ENCODE peak calls at places on chromosomes 3 and 15, in eight cellular contexts. One of them, this sample, is unnamed.

GRCh38 chr3:39814007-39814406 is 4.6 kb downstream of the MYRIP start:
- DNase-seq in effector memory CD4-positive, alpha-beta T cell: no peak
- DNase-seq in left lung: no peak
- DNase-seq in IMR-90: no peak
- DNase-seq in psoas muscle: no peak
- DNase-seq in heart right ventricle: no peak
- DNase-seq in right cardiac atrium: no peak
- DNase-seq in CD8-positive, alpha-beta T cell: no peak
- DNase-seq in this sample: no peak

GRCh38 chr3:15783361-15783969 is 14.3 kb downstream of the ANKRD28 start:
- DNase-seq in effector memory CD4-positive, alpha-beta T cell: no peak
- DNase-seq in left lung: no peak
- DNase-seq in heart right ventricle: no peak
- DNase-seq in CD8-positive, alpha-beta T cell: no peak
- DNase-seq in IMR-90: peak; percentile 85
- DNase-seq in psoas muscle: no peak
- DNase-seq in right cardiac atrium: no peak
- DNase-seq in this sample: no peak

GRCh38 chr3:148880681-148881080 is 15.6 kb downstream of the CPA3 start:
- DNase-seq in right cardiac atrium: no peak
- DNase-seq in heart right ventricle: no peak
- DNase-seq in left lung: no peak
- DNase-seq in effector memory CD4-positive, alpha-beta T cell: no peak
- DNase-seq in IMR-90: no peak
- DNase-seq in psoas muscle: no peak
- DNase-seq in CD8-positive, alpha-beta T cell: no peak
- DNase-seq in this sample: no peak

GRCh38 chr15:64430000-64430735 is 30.2 kb upstream of the ZNF609 start:
- DNase-seq in left lung: no peak
- DNase-seq in IMR-90: peak; percentile 93
- DNase-seq in psoas muscle: no peak
- DNase-seq in CD8-positive, alpha-beta T cell: peak; percentile 43
- DNase-seq in heart right ventricle: no peak
- DNase-seq in effector memory CD4-positive, alpha-beta T cell: peak; percentile 25
- DNase-seq in right cardiac atrium: no peak
- DNase-seq in this sample: no peak

GRCh38 chr15:77067691-77068367 is 3.1 kb downstream of the TSPAN3 start:
- DNase-seq in CD8-positive, alpha-beta T cell: no peak
- DNase-seq in psoas muscle: no peak
- DNase-seq in IMR-90: no peak
- DNase-seq in heart right ventricle: no peak
- DNase-seq in right cardiac atrium: no peak
- DNase-seq in effector memory CD4-positive, alpha-beta T cell: no peak
- DNase-seq in left lung: no peak
- DNase-seq in this sample: peak; percentile 63

GRCh38 chr3:24202071-24202470 is 257.0 kb downstream of the NR1D2 start:
- DNase-seq in IMR-90: no peak
- DNase-seq in CD8-positive, alpha-beta T cell: no peak
- DNase-seq in heart right ventricle: no peak
- DNase-seq in right cardiac atrium: no peak
- DNase-seq in left lung: no peak
- DNase-seq in effector memory CD4-positive, alpha-beta T cell: no peak
- DNase-seq in psoas muscle: no peak
- DNase-seq in this sample: no peak

GRCh38 chr15:44666208-44667038 is 3.0 kb upstream of the SPG11 start:
- DNase-seq in heart right ventricle: no peak
- DNase-seq in right cardiac atrium: no peak
- DNase-seq in effector memory CD4-positive, alpha-beta T cell: no peak
- DNase-seq in CD8-positive, alpha-beta T cell: no peak
- DNase-seq in left lung: no peak
- DNase-seq in IMR-90: no peak
- DNase-seq in psoas muscle: no peak
- DNase-seq in this sample: no peak

GRCh38 chr3:182092662-182093262 is 381.0 kb downstream of the SOX2 start:
- DNase-seq in CD8-positive, alpha-beta T cell: no peak
- DNase-seq in effector memory CD4-positive, alpha-beta T cell: no peak
- DNase-seq in left lung: no peak
- DNase-seq in IMR-90: no peak
- DNase-seq in psoas muscle: no peak
- DNase-seq in right cardiac atrium: peak; percentile 7
- DNase-seq in heart right ventricle: no peak
- DNase-seq in this sample: no peak

GRCh38 chr3:187999821-188000220 is 154.1 kb upstream of the LPP start:
- DNase-seq in effector memory CD4-positive, alpha-beta T cell: peak; percentile 41
- DNase-seq in right cardiac atrium: no peak
- DNase-seq in psoas muscle: no peak
- DNase-seq in IMR-90: no peak
- DNase-seq in heart right ventricle: no peak
- DNase-seq in CD8-positive, alpha-beta T cell: peak; percentile 24
- DNase-seq in left lung: no peak
- DNase-seq in this sample: no peak

GRCh38 chr15:84944311-84944710 is 37.3 kb upstream of the PDE8A start:
- DNase-seq in effector memory CD4-positive, alpha-beta T cell: no peak
- DNase-seq in CD8-positive, alpha-beta T cell: no peak
- DNase-seq in heart right ventricle: peak; percentile 32
- DNase-seq in right cardiac atrium: no peak
- DNase-seq in left lung: no peak
- DNase-seq in IMR-90: no peak
- DNase-seq in psoas muscle: no peak
- DNase-seq in this sample: no peak

GRCh38 chr3:27613846-27614500 is 108.2 kb downstream of the EOMES start:
- DNase-seq in IMR-90: peak; percentile 55
- DNase-seq in effector memory CD4-positive, alpha-beta T cell: no peak
- DNase-seq in heart right ventricle: no peak
- DNase-seq in CD8-positive, alpha-beta T cell: no peak
- DNase-seq in left lung: no peak
- DNase-seq in psoas muscle: no peak
- DNase-seq in right cardiac atrium: no peak
- DNase-seq in this sample: no peak

GRCh38 chr15:38564557-38565286 is at the start of gene RASGRP1:
- DNase-seq in effector memory CD4-positive, alpha-beta T cell: peak; percentile 77
- DNase-seq in right cardiac atrium: peak; percentile 84
- DNase-seq in left lung: peak; percentile 90
- DNase-seq in CD8-positive, alpha-beta T cell: peak; percentile 85
- DNase-seq in heart right ventricle: peak; percentile 61
- DNase-seq in IMR-90: peak; percentile 56
- DNase-seq in psoas muscle: peak; percentile 55
- DNase-seq in this sample: peak; percentile 76

GRCh38 chr3:39882111-39882510 is 72.7 kb downstream of the MYRIP start:
- DNase-seq in left lung: no peak
- DNase-seq in psoas muscle: no peak
- DNase-seq in IMR-90: no peak
- DNase-seq in effector memory CD4-positive, alpha-beta T cell: no peak
- DNase-seq in heart right ventricle: no peak
- DNase-seq in right cardiac atrium: no peak
- DNase-seq in CD8-positive, alpha-beta T cell: no peak
- DNase-seq in this sample: no peak

GRCh38 chr15:79431636-79432344 is at the start of gene MINAR1:
- DNase-seq in left lung: peak; percentile 77
- DNase-seq in psoas muscle: peak; percentile 41
- DNase-seq in IMR-90: peak; percentile 56
- DNase-seq in effector memory CD4-positive, alpha-beta T cell: no peak
- DNase-seq in CD8-positive, alpha-beta T cell: no peak
- DNase-seq in heart right ventricle: no peak
- DNase-seq in right cardiac atrium: peak; percentile 64
- DNase-seq in this sample: peak; percentile 6

GRCh38 chr3:4948395-4948794 is 30.8 kb upstream of the BHLHE40 start:
- DNase-seq in left lung: no peak
- DNase-seq in psoas muscle: no peak
- DNase-seq in effector memory CD4-positive, alpha-beta T cell: no peak
- DNase-seq in right cardiac atrium: no peak
- DNase-seq in heart right ventricle: no peak
- DNase-seq in CD8-positive, alpha-beta T cell: no peak
- DNase-seq in IMR-90: peak; percentile 43
- DNase-seq in this sample: no peak

GRCh38 chr15:57138260-57138895 is 219.9 kb downstream of the TCF12 start:
- DNase-seq in right cardiac atrium: no peak
- DNase-seq in left lung: no peak
- DNase-seq in CD8-positive, alpha-beta T cell: no peak
- DNase-seq in effector memory CD4-positive, alpha-beta T cell: no peak
- DNase-seq in heart right ventricle: no peak
- DNase-seq in psoas muscle: no peak
- DNase-seq in IMR-90: peak; percentile 82
- DNase-seq in this sample: no peak

GRCh38 chr3:111284485-111285187 is 213.0 kb downstream of the NECTIN3 start:
- DNase-seq in heart right ventricle: no peak
- DNase-seq in psoas muscle: no peak
- DNase-seq in right cardiac atrium: no peak
- DNase-seq in CD8-positive, alpha-beta T cell: no peak
- DNase-seq in effector memory CD4-positive, alpha-beta T cell: no peak
- DNase-seq in IMR-90: no peak
- DNase-seq in left lung: no peak
- DNase-seq in this sample: no peak

DNA sequence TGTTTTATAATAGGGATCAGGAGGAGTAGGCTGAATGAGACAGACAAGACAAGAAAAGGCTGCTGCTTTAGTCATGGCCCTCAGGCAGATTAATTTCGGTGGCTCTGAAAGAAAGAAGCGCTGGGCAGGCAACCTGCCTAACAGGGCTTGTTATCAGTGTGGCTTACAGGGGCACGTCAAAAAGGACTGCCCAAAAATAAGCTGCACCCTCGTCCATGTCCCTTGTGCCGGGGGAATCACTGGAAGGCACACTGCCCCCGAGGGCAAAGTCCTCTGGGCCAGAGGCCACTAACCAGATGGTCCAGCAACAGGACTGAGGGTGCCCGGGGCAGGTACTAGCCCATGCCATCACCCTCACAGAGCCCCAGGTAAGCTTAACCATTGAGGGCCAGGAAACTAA is 188.5 kb downstream of the IGSF11 start:
- DNase-seq in left lung: no peak
- DNase-seq in heart right ventricle: no peak
- DNase-seq in psoas muscle: no peak
- DNase-seq in CD8-positive, alpha-beta T cell: no peak
- DNase-seq in IMR-90: no peak
- DNase-seq in right cardiac atrium: no peak
- DNase-seq in effector memory CD4-positive, alpha-beta T cell: no peak
- DNase-seq in this sample: no peak
- H3K9me3 ChIP-seq in left lung: peaks cover 4% of the 10 kb centered on the region
- H3K9me3 ChIP-seq in heart right ventricle: peaks cover 29% of the 10 kb centered on the region
- H3K9me3 ChIP-seq in psoas muscle: peaks cover 8% of the 10 kb centered on the region
- H3K9me3 ChIP-seq in CD8-positive, alpha-beta T cell: peaks cover 10% of the 10 kb centered on the region
- H3K9me3 ChIP-seq in IMR-90: peaks cover 8% of the 10 kb centered on the region
- H3K9me3 ChIP-seq in right cardiac atrium: peaks cover 7% of the 10 kb centered on the region
- H3K9me3 ChIP-seq in effector memory CD4-positive, alpha-beta T cell: peaks cover 6% of the 10 kb centered on the region
- H3K9me3 ChIP-seq in this sample: peaks cover 33% of the 10 kb centered on the region

GRCh38 chr15:89576417-89576773 is 1.1 kb downstream of the TICRR start:
- DNase-seq in psoas muscle: no peak
- DNase-seq in left lung: no peak
- DNase-seq in CD8-positive, alpha-beta T cell: no peak
- DNase-seq in right cardiac atrium: no peak
- DNase-seq in heart right ventricle: no peak
- DNase-seq in IMR-90: peak; percentile 9
- DNase-seq in effector memory CD4-positive, alpha-beta T cell: no peak
- DNase-seq in this sample: no peak
- H3K4me3 ChIP-seq in psoas muscle: no peak overlapping the region
- H3K4me3 ChIP-seq in left lung: peak overlapping the region; percentile 93
- H3K4me3 ChIP-seq in CD8-positive, alpha-beta T cell: no peak overlapping the region
- H3K4me3 ChIP-seq in right cardiac atrium: no peak overlapping the region
- H3K4me3 ChIP-seq in heart right ventricle: no peak overlapping the region
- H3K4me3 ChIP-seq in IMR-90: peak overlapping the region; percentile 50
- H3K4me3 ChIP-seq in effector memory CD4-positive, alpha-beta T cell: peak overlapping the region; percentile 94
- H3K4me3 ChIP-seq in this sample: no peak overlapping the region

GRCh38 chr3:28917895-28918294 is 363.0 kb upstream of the RBMS3 start:
- DNase-seq in heart right ventricle: no peak
- DNase-seq in CD8-positive, alpha-beta T cell: no peak
- DNase-seq in right cardiac atrium: no peak
- DNase-seq in IMR-90: peak; percentile 24
- DNase-seq in left lung: no peak
- DNase-seq in effector memory CD4-positive, alpha-beta T cell: no peak
- DNase-seq in psoas muscle: no peak
- DNase-seq in this sample: no peak

GRCh38 chr3:28912120-28912885 is 368.6 kb upstream of the RBMS3 start:
- DNase-seq in heart right ventricle: no peak
- DNase-seq in IMR-90: peak; percentile 79
- DNase-seq in CD8-positive, alpha-beta T cell: no peak
- DNase-seq in left lung: no peak
- DNase-seq in effector memory CD4-positive, alpha-beta T cell: no peak
- DNase-seq in right cardiac atrium: no peak
- DNase-seq in psoas muscle: no peak
- DNase-seq in this sample: no peak

GRCh38 chr3:28922376-28922775 is 358.5 kb upstream of the RBMS3 start:
- DNase-seq in CD8-positive, alpha-beta T cell: no peak
- DNase-seq in left lung: no peak
- DNase-seq in right cardiac atrium: no peak
- DNase-seq in heart right ventricle: no peak
- DNase-seq in psoas muscle: no peak
- DNase-seq in effector memory CD4-positive, alpha-beta T cell: no peak
- DNase-seq in IMR-90: no peak
- DNase-seq in this sample: no peak

GRCh38 chr3:28915711-28916481 is 365.0 kb upstream of the RBMS3 start:
- DNase-seq in right cardiac atrium: no peak
- DNase-seq in left lung: no peak
- DNase-seq in CD8-positive, alpha-beta T cell: no peak
- DNase-seq in IMR-90: peak; percentile 91
- DNase-seq in psoas muscle: no peak
- DNase-seq in effector memory CD4-positive, alpha-beta T cell: no peak
- DNase-seq in heart right ventricle: no peak
- DNase-seq in this sample: no peak

DNA sequence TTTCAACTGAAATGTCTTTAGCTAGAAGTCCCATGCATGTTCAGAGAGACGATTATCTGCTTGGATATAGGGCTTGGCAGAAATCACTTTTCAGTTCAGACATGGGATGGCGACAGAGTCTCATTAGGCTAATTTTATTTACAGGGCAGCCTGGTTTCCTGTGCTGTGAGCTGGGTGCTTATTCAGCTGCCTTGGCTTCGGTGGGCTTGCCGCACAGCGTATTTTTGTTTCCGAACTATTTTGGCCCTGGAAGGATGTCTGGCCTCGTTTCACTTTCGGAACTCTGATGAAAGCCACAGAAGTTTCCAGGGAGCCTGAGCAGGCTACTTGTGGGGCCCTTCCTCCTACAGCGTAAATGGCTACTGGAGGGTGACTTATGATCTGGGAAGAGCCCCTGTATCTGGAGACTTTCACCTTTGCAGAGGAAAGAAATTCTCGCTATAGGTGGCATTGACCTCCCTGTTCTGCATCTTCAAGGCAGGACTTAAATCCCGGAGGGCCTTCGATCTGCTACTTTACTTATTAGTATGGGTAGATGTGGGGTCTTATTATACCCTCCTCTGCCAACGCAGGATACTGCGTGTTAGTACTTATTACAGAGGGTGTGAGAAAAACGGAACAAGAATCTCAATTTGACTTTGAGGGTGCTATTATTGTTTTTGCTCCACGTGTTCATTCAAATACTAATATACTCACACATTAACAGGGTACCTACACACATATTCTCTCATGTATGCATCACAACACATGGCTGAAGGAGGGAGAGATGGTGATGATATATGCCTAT is 364.0 kb upstream of the RBMS3 start:
- DNase-seq in heart right ventricle: peak; percentile 33
- DNase-seq in left lung: no peak
- DNase-seq in psoas muscle: peak; percentile 48
- DNase-seq in effector memory CD4-positive, alpha-beta T cell: no peak
- DNase-seq in IMR-90: peak; percentile 65
- DNase-seq in right cardiac atrium: peak; percentile 82
- DNase-seq in CD8-positive, alpha-beta T cell: no peak
- DNase-seq in this sample: peak; percentile 26
- H3K9me3 ChIP-seq in heart right ventricle: no peaks in the 10 kb centered on the region
- H3K9me3 ChIP-seq in left lung: no peaks in the 10 kb centered on the region
- H3K9me3 ChIP-seq in psoas muscle: no peaks in the 10 kb centered on the region
- H3K9me3 ChIP-seq in effector memory CD4-positive, alpha-beta T cell: no peaks in the 10 kb centered on the region
- H3K9me3 ChIP-seq in IMR-90: no peaks in the 10 kb centered on the region
- H3K9me3 ChIP-seq in right cardiac atrium: no peaks in the 10 kb centered on the region
- H3K9me3 ChIP-seq in CD8-positive, alpha-beta T cell: no peaks in the 10 kb centered on the region
- H3K9me3 ChIP-seq in this sample: no peaks in the 10 kb centered on the region

GRCh38 chr3:73056365-73057150 is 4.9 kb upstream of the EBLN2 start:
- DNase-seq in heart right ventricle: no peak
- DNase-seq in effector memory CD4-positive, alpha-beta T cell: no peak
- DNase-seq in IMR-90: peak; percentile 62
- DNase-seq in right cardiac atrium: no peak
- DNase-seq in left lung: no peak
- DNase-seq in CD8-positive, alpha-beta T cell: no peak
- DNase-seq in psoas muscle: no peak
- DNase-seq in this sample: no peak
- H3K4me3 ChIP-seq in heart right ventricle: no peak overlapping the region
- H3K4me3 ChIP-seq in effector memory CD4-positive, alpha-beta T cell: no peak overlapping the region
- H3K4me3 ChIP-seq in IMR-90: no peak overlapping the region
- H3K4me3 ChIP-seq in right cardiac atrium: no peak overlapping the region
- H3K4me3 ChIP-seq in left lung: no peak overlapping the region
- H3K4me3 ChIP-seq in CD8-positive, alpha-beta T cell: no peak overlapping the region
- H3K4me3 ChIP-seq in psoas muscle: no peak overlapping the region
- H3K4me3 ChIP-seq in this sample: no peak overlapping the region

This sample was measured in mucosa of descending colon.